ENCODE peak calls at places on chromosomes 5 and 9, in four cellular contexts. One of them, this sample, is unnamed.

GRCh38 chr9:107750741-107751521 is 261.4 kb upstream of the KLF4 start:
- DNase-seq in right atrium auricular region: peak; percentile 97
- DNase-seq in IMR-90: peak; percentile 99
- DNase-seq in mammary epithelial cell: peak; percentile 95
- DNase-seq in this sample: no peak

GRCh38 chr5:91266184-91266705 is 116.9 kb downstream of the ARRDC3 start:
- DNase-seq in right atrium auricular region: no peak
- DNase-seq in IMR-90: peak; percentile 73
- DNase-seq in mammary epithelial cell: peak; percentile 48
- DNase-seq in this sample: no peak

GRCh38 chr5:73447234-73448071 is 1.1 kb downstream of the FOXD1 start:
- DNase-seq in right atrium auricular region: no peak
- DNase-seq in IMR-90: peak; percentile 75
- DNase-seq in mammary epithelial cell: peak; percentile 65
- DNase-seq in this sample: no peak

GRCh38 chr9:137778336-137778735 is 99.2 kb upstream of the CACNA1B start:
- DNase-seq in right atrium auricular region: no peak
- DNase-seq in IMR-90: no peak
- DNase-seq in mammary epithelial cell: no peak
- DNase-seq in this sample: no peak

GRCh38 chr5:133697536-133698258 is 85.4 kb upstream of the FSTL4 start:
- DNase-seq in right atrium auricular region: no peak
- DNase-seq in IMR-90: no peak
- DNase-seq in mammary epithelial cell: no peak
- DNase-seq in this sample: no peak

GRCh38 chr9:5442400-5443011 is 4.8 kb upstream of the PLGRKT start:
- DNase-seq in right atrium auricular region: no peak
- DNase-seq in IMR-90: peak; percentile 66
- DNase-seq in mammary epithelial cell: peak; percentile 49
- DNase-seq in this sample: no peak

GRCh38 chr5:2757563-2758311 is 6.3 kb upstream of the IRX2 start:
- DNase-seq in right atrium auricular region: peak; percentile 52
- DNase-seq in IMR-90: peak; percentile 22
- DNase-seq in mammary epithelial cell: peak; percentile 99
- DNase-seq in this sample: no peak

GRCh38 chr9:105539452-105539851 is 18.5 kb upstream of the FKTN start:
- DNase-seq in right atrium auricular region: no peak
- DNase-seq in IMR-90: no peak
- DNase-seq in mammary epithelial cell: no peak
- DNase-seq in this sample: no peak

GRCh38 chr9:105046907-105047651 is 119.1 kb upstream of the ABCA1 start:
- DNase-seq in right atrium auricular region: no peak
- DNase-seq in IMR-90: no peak
- DNase-seq in mammary epithelial cell: no peak
- DNase-seq in this sample: no peak

GRCh38 chr5:56534102-56534501 is 281.2 kb upstream of the MAP3K1 start:
- DNase-seq in right atrium auricular region: no peak
- DNase-seq in IMR-90: no peak
- DNase-seq in mammary epithelial cell: peak; percentile 78
- DNase-seq in this sample: no peak

GRCh38 chr5:18807256-18808193 is 1173.3 kb downstream of the TAF11L14 start:
- DNase-seq in right atrium auricular region: no peak
- DNase-seq in IMR-90: no peak
- DNase-seq in mammary epithelial cell: peak; percentile 30
- DNase-seq in this sample: no peak

GRCh38 chr9:114367823-114368609 is 19.8 kb downstream of the AKNA start:
- DNase-seq in right atrium auricular region: no peak
- DNase-seq in IMR-90: no peak
- DNase-seq in mammary epithelial cell: no peak
- DNase-seq in this sample: no peak
- H3K27ac ChIP-seq in right atrium auricular region: no peak overlapping the region
- H3K27ac ChIP-seq in IMR-90: peak overlapping the region; percentile 3
- H3K27ac ChIP-seq in mammary epithelial cell: no peak overlapping the region
- H3K27ac ChIP-seq in this sample: peak overlapping the region; percentile 78

DNA sequence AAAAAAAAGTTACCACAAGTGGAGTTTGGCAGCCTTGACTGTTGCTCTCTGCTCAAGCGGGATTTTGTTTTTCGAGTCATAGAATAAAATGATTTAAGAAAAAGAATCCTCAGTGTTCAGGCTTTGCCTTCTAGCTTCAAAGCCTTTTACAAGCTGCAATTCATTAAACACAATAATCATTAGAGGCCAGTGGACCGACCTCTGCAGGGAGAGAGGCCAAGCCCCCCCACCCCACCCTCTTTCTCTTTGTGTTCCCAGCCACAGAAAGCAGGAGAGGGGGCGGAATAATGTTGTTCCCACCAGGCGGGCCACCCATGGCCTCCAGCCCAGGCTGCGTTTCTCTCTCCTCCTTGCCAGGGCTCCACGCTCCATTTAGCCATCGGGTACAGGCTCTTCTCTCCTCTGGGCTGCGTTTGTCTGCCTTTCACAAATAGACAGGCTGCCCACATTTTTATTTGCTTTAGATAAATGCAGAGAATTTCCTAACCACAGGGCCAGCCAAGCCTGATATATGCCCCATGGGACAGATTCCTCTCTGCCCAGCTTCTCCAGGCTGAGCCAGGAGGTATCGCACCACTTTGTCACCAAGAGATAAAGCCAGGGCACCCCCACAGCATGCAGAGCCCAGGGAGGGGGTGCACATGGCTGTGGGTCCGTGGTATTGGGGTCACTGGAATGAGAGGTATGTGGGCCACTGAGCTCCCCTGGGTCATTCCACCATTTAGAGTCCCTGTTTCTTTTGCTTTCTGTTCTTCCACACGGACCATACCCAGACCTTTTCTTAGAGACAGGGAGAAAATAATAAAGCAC is 318.8 kb downstream of the PIK3R1 start:
- DNase-seq in right atrium auricular region: no peak
- DNase-seq in IMR-90: no peak
- DNase-seq in mammary epithelial cell: no peak
- DNase-seq in this sample: no peak
- H3K27ac ChIP-seq in right atrium auricular region: peak overlapping the region; percentile 29
- H3K27ac ChIP-seq in IMR-90: no peak overlapping the region
- H3K27ac ChIP-seq in mammary epithelial cell: no peak overlapping the region
- H3K27ac ChIP-seq in this sample: no peak overlapping the region

GRCh38 chr9:113633782-113634596 is 170.5 kb downstream of the RGS3 start:
- DNase-seq in right atrium auricular region: no peak
- DNase-seq in IMR-90: peak; percentile 36
- DNase-seq in mammary epithelial cell: no peak
- DNase-seq in this sample: no peak
- H3K27ac ChIP-seq in right atrium auricular region: peak overlapping the region; percentile 1
- H3K27ac ChIP-seq in IMR-90: peak overlapping the region; percentile 20
- H3K27ac ChIP-seq in mammary epithelial cell: no peak overlapping the region
- H3K27ac ChIP-seq in this sample: no peak overlapping the region

GRCh38 chr9:95508968-95509850 is 7.6 kb downstream of the PTCH1 start:
- DNase-seq in right atrium auricular region: peak; percentile 90
- DNase-seq in IMR-90: peak; percentile 92
- DNase-seq in mammary epithelial cell: peak; percentile 80
- DNase-seq in this sample: peak; percentile 56
- H3K27ac ChIP-seq in right atrium auricular region: peak overlapping the region; percentile 93
- H3K27ac ChIP-seq in IMR-90: peak overlapping the region; percentile 80
- H3K27ac ChIP-seq in mammary epithelial cell: peak overlapping the region; percentile 60
- H3K27ac ChIP-seq in this sample: peak overlapping the region; percentile 9

GRCh38 chr9:6498982-6499381 is 86.0 kb downstream of the UHRF2 start:
- DNase-seq in right atrium auricular region: no peak
- DNase-seq in IMR-90: peak; percentile 85
- DNase-seq in mammary epithelial cell: peak; percentile 60
- DNase-seq in this sample: no peak

GRCh38 chr9:6502399-6502798 is 89.4 kb downstream of the UHRF2 start:
- DNase-seq in right atrium auricular region: no peak
- DNase-seq in IMR-90: peak; percentile 45
- DNase-seq in mammary epithelial cell: peak; percentile 72
- DNase-seq in this sample: no peak

GRCh38 chr9:6506571-6506970 is 93.6 kb downstream of the UHRF2 start:
- DNase-seq in right atrium auricular region: no peak
- DNase-seq in IMR-90: peak; percentile 48
- DNase-seq in mammary epithelial cell: peak; percentile 76
- DNase-seq in this sample: no peak

DNA sequence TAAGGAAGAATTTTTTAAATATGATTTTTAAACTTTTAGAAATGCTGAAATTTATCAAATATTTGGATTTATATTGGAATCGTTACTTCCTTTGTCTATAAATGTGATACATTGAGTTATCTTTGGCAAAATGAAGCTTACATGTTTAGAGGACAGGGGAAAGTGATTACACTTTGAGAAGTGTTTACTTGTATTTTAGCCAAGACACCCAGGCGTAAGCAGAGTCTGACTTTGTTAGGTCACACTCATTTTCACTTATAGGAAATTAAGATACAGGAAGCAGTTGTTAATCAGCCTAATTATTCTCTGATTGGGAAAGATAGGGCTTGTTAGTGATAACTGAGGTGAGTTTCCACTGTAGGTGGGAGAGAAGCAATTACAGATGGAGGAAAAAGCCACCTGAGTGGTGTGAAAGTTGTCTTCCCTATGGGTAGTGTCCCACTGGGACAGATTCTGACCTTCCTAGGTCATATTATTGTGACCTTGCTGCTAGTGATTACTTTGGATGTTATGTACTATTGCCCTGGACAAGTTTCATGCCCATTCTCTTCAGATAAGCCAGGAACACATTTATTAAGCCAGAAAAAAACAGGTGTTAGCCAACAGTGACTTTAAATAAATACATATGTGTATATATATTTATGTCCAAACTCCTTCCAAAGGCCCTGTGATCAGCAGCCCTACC is 88.7 kb downstream of the UHRF2 start:
- DNase-seq in right atrium auricular region: no peak
- DNase-seq in IMR-90: no peak
- DNase-seq in mammary epithelial cell: no peak
- DNase-seq in this sample: no peak
- H3K27ac ChIP-seq in right atrium auricular region: no peak overlapping the region
- H3K27ac ChIP-seq in IMR-90: no peak overlapping the region
- H3K27ac ChIP-seq in mammary epithelial cell: no peak overlapping the region
- H3K27ac ChIP-seq in this sample: no peak overlapping the region

GRCh38 chr9:109417054-109417453 is 81.1 kb downstream of the PTPN3 start:
- DNase-seq in right atrium auricular region: no peak
- DNase-seq in IMR-90: peak; percentile 10
- DNase-seq in mammary epithelial cell: no peak
- DNase-seq in this sample: no peak
- H3K27ac ChIP-seq in right atrium auricular region: no peak overlapping the region
- H3K27ac ChIP-seq in IMR-90: no peak overlapping the region
- H3K27ac ChIP-seq in mammary epithelial cell: no peak overlapping the region
- H3K27ac ChIP-seq in this sample: peak overlapping the region; percentile 64

GRCh38 chr9:2570615-2571479 is 50.7 kb upstream of the VLDLR start:
- DNase-seq in right atrium auricular region: peak; percentile 93
- DNase-seq in IMR-90: peak; percentile 62
- DNase-seq in mammary epithelial cell: peak; percentile 65
- DNase-seq in this sample: peak; percentile 78
- H3K27ac ChIP-seq in right atrium auricular region: peak overlapping the region; percentile 83
- H3K27ac ChIP-seq in IMR-90: no peak overlapping the region
- H3K27ac ChIP-seq in mammary epithelial cell: no peak overlapping the region
- H3K27ac ChIP-seq in this sample: no peak overlapping the region

GRCh38 chr5:43569236-43569635 is 12.4 kb upstream of the PAIP1 start:
- DNase-seq in right atrium auricular region: no peak
- DNase-seq in IMR-90: no peak
- DNase-seq in mammary epithelial cell: no peak
- DNase-seq in this sample: no peak

GRCh38 chr5:43573058-43573457 is 16.2 kb upstream of the PAIP1 start:
- DNase-seq in right atrium auricular region: no peak
- DNase-seq in IMR-90: peak; percentile 43
- DNase-seq in mammary epithelial cell: no peak
- DNase-seq in this sample: no peak

GRCh38 chr5:43570487-43571158 is 13.7 kb upstream of the PAIP1 start:
- DNase-seq in right atrium auricular region: no peak
- DNase-seq in IMR-90: no peak
- DNase-seq in mammary epithelial cell: no peak
- DNase-seq in this sample: no peak

GRCh38 chr5:43571237-43571636 is 14.4 kb upstream of the PAIP1 start:
- DNase-seq in right atrium auricular region: no peak
- DNase-seq in IMR-90: no peak
- DNase-seq in mammary epithelial cell: no peak
- DNase-seq in this sample: no peak

GRCh38 chr5:43572357-43572756 is 15.5 kb upstream of the PAIP1 start:
- DNase-seq in right atrium auricular region: no peak
- DNase-seq in IMR-90: no peak
- DNase-seq in mammary epithelial cell: peak; percentile 10
- DNase-seq in this sample: no peak
- H3K27ac ChIP-seq in right atrium auricular region: peak overlapping the region; percentile 56
- H3K27ac ChIP-seq in IMR-90: no peak overlapping the region
- H3K27ac ChIP-seq in mammary epithelial cell: no peak overlapping the region
- H3K27ac ChIP-seq in this sample: no peak overlapping the region

DNA sequence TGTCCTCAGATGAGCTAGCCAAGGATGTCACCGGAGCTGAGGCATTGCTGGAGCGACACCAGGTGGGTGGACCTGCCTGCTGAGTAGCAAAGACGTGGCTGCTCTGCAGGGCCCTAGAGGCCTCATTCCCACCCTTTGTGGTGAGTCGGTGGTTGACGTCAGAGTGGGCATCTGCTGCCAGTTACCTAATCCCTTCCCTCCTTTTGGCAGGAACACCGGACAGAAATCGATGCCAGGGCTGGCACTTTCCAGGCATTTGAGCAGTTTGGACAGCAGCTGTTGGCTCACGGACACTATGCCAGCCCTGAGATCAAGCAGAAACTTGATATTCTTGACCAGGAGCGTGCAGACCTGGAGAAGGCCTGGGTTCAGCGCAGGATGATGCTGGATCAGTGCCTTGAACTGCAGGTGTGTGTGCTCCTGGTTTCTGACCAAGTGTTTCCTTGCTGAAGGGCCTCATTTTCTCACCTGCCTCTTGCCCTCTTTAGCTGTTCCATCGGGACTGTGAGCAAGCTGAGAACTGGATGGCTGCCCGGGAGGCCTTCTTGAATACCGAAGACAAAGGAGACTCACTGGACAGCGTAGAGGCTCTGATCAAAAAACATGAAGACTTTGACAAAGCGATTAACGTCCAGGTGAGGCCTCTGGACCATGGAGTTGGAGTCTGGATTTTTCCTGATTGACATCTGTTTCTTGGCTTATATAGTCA is 48.9 kb downstream of the DYNC2I2 start:
- DNase-seq in right atrium auricular region: peak; percentile 72
- DNase-seq in IMR-90: peak; percentile 7
- DNase-seq in mammary epithelial cell: no peak
- DNase-seq in this sample: no peak
- H3K27ac ChIP-seq in right atrium auricular region: peak overlapping the region; percentile 65
- H3K27ac ChIP-seq in IMR-90: no peak overlapping the region
- H3K27ac ChIP-seq in mammary epithelial cell: no peak overlapping the region
- H3K27ac ChIP-seq in this sample: no peak overlapping the region

GRCh38 chr5:117261948-117262606 is 687.5 kb upstream of the SEMA6A start:
- DNase-seq in right atrium auricular region: no peak
- DNase-seq in IMR-90: no peak
- DNase-seq in mammary epithelial cell: peak; percentile 20
- DNase-seq in this sample: no peak
- H3K27ac ChIP-seq in right atrium auricular region: no peak overlapping the region
- H3K27ac ChIP-seq in IMR-90: no peak overlapping the region
- H3K27ac ChIP-seq in mammary epithelial cell: no peak overlapping the region
- H3K27ac ChIP-seq in this sample: no peak overlapping the region

This sample was measured in GM12878.